ENCODE peak calls at places on chromosomes 16 and 17, in ten cellular contexts. One of them, this sample, is unnamed.

GRCh38 chr16:67651039-67651438 is 6.1 kb downstream of the CARMIL2 start:
- DNase-seq in lower leg skin: no peak
- DNase-seq in lower lobe of right lung: peak
- DNase-seq in gastrocnemius medialis: no peak
- DNase-seq in cardiac muscle cell: no peak
- DNase-seq in fibroblast of mammary gland: no peak
- DNase-seq in AG10803: no peak
- DNase-seq in GM23338: no peak
- DNase-seq in transverse colon: no peak
- DNase-seq in esophagus squamous epithelium: no peak
- DNase-seq in this sample: no peak

GRCh38 chr16:66961065-66961744 is at the start of gene CES3:
- DNase-seq in transverse colon: peak
- DNase-seq in fibroblast of mammary gland: peak
- DNase-seq in cardiac muscle cell: peak
- DNase-seq in lower lobe of right lung: peak
- DNase-seq in AG10803: peak
- DNase-seq in gastrocnemius medialis: no peak
- DNase-seq in GM23338: peak
- DNase-seq in esophagus squamous epithelium: no peak
- DNase-seq in lower leg skin: no peak
- DNase-seq in this sample: peak

GRCh38 chr17:77332981-77333685 is 192.4 kb downstream of the SEC14L1 start:
- DNase-seq in GM23338: no peak
- DNase-seq in fibroblast of mammary gland: peak
- DNase-seq in gastrocnemius medialis: no peak
- DNase-seq in lower leg skin: peak
- DNase-seq in lower lobe of right lung: no peak
- DNase-seq in cardiac muscle cell: peak
- DNase-seq in esophagus squamous epithelium: no peak
- DNase-seq in AG10803: peak
- DNase-seq in transverse colon: no peak
- DNase-seq in this sample: no peak

GRCh38 chr17:81329279-81329926 is 34.3 kb upstream of the SLC38A10 start:
- DNase-seq in gastrocnemius medialis: peak
- DNase-seq in transverse colon: peak
- DNase-seq in AG10803: peak
- DNase-seq in esophagus squamous epithelium: peak
- DNase-seq in lower leg skin: peak
- DNase-seq in lower lobe of right lung: peak
- DNase-seq in cardiac muscle cell: peak
- DNase-seq in fibroblast of mammary gland: peak
- DNase-seq in GM23338: peak
- DNase-seq in this sample: no peak

GRCh38 chr16:78288915-78289314 is 189.5 kb downstream of the WWOX start:
- DNase-seq in transverse colon: no peak
- DNase-seq in GM23338: no peak
- DNase-seq in fibroblast of mammary gland: no peak
- DNase-seq in AG10803: no peak
- DNase-seq in lower lobe of right lung: no peak
- DNase-seq in esophagus squamous epithelium: no peak
- DNase-seq in gastrocnemius medialis: no peak
- DNase-seq in cardiac muscle cell: no peak
- DNase-seq in lower leg skin: no peak
- DNase-seq in this sample: no peak

GRCh38 chr16:24036614-24037013 is 200.8 kb downstream of the PRKCB start:
- DNase-seq in fibroblast of mammary gland: peak
- DNase-seq in lower leg skin: no peak
- DNase-seq in AG10803: peak
- DNase-seq in esophagus squamous epithelium: no peak
- DNase-seq in cardiac muscle cell: peak
- DNase-seq in transverse colon: peak
- DNase-seq in gastrocnemius medialis: no peak
- DNase-seq in GM23338: peak
- DNase-seq in lower lobe of right lung: no peak
- DNase-seq in this sample: no peak

GRCh38 chr16:83826146-83826913 is 18.6 kb downstream of the HSBP1 start:
- DNase-seq in fibroblast of mammary gland: peak
- DNase-seq in esophagus squamous epithelium: no peak
- DNase-seq in transverse colon: peak
- DNase-seq in gastrocnemius medialis: peak
- DNase-seq in AG10803: peak
- DNase-seq in cardiac muscle cell: peak
- DNase-seq in lower lobe of right lung: peak
- DNase-seq in GM23338: peak
- DNase-seq in lower leg skin: peak
- DNase-seq in this sample: peak

GRCh38 chr17:41131979-41132378 is 8.0 kb upstream of the KRTAP4-12 start:
- DNase-seq in transverse colon: no peak
- DNase-seq in fibroblast of mammary gland: peak
- DNase-seq in GM23338: no peak
- DNase-seq in cardiac muscle cell: no peak
- DNase-seq in AG10803: no peak
- DNase-seq in lower lobe of right lung: no peak
- DNase-seq in lower leg skin: no peak
- DNase-seq in esophagus squamous epithelium: no peak
- DNase-seq in gastrocnemius medialis: no peak
- DNase-seq in this sample: no peak

GRCh38 chr16:85286066-85286712 is 173.9 kb upstream of the CIBAR2 start:
- DNase-seq in lower leg skin: peak
- DNase-seq in cardiac muscle cell: peak
- DNase-seq in fibroblast of mammary gland: peak
- DNase-seq in lower lobe of right lung: no peak
- DNase-seq in esophagus squamous epithelium: no peak
- DNase-seq in AG10803: peak
- DNase-seq in GM23338: no peak
- DNase-seq in gastrocnemius medialis: peak
- DNase-seq in transverse colon: no peak
- DNase-seq in this sample: no peak

GRCh38 chr17:13918247-13918646 is 151.1 kb upstream of the COX10 start:
- DNase-seq in AG10803: no peak
- DNase-seq in GM23338: no peak
- DNase-seq in cardiac muscle cell: no peak
- DNase-seq in fibroblast of mammary gland: no peak
- DNase-seq in lower lobe of right lung: no peak
- DNase-seq in esophagus squamous epithelium: no peak
- DNase-seq in gastrocnemius medialis: no peak
- DNase-seq in transverse colon: no peak
- DNase-seq in lower leg skin: no peak
- DNase-seq in this sample: no peak
- H3K4me3 ChIP-seq in AG10803: no peak
- H3K4me3 ChIP-seq in GM23338: no peak
- H3K4me3 ChIP-seq in cardiac muscle cell: no peak
- H3K4me3 ChIP-seq in fibroblast of mammary gland: no peak
- H3K4me3 ChIP-seq in lower lobe of right lung: no peak
- H3K4me3 ChIP-seq in esophagus squamous epithelium: no peak
- H3K4me3 ChIP-seq in gastrocnemius medialis: no peak
- H3K4me3 ChIP-seq in transverse colon: no peak
- H3K4me3 ChIP-seq in lower leg skin: no peak
- H3K4me3 ChIP-seq in this sample: no peak

DNA sequence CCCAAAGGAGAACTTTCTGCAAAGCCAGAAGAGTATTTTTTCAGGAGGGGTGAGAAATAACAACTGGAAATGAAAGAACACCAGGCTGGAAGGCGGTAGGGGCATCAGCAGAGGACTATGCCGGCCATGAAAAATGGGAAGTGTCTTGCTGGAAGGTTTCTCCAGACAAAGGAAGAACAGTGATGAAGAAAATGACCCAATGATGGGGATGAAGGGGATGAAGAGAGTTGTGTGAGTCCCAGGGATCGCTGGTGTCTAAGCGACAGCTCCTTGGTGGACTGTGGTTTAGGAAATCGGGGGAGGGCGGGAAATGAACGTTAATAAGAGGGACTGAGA is 623 bp downstream of the TTLL6 start:
- DNase-seq in lower lobe of right lung: no peak
- DNase-seq in transverse colon: no peak
- DNase-seq in AG10803: no peak
- DNase-seq in cardiac muscle cell: no peak
- DNase-seq in gastrocnemius medialis: no peak
- DNase-seq in esophagus squamous epithelium: no peak
- DNase-seq in lower leg skin: no peak
- DNase-seq in fibroblast of mammary gland: no peak
- DNase-seq in GM23338: no peak
- DNase-seq in this sample: no peak
- H3K4me3 ChIP-seq in lower lobe of right lung: peak
- H3K4me3 ChIP-seq in transverse colon: peak
- H3K4me3 ChIP-seq in AG10803: no peak
- H3K4me3 ChIP-seq in cardiac muscle cell: peak
- H3K4me3 ChIP-seq in gastrocnemius medialis: peak
- H3K4me3 ChIP-seq in esophagus squamous epithelium: peak
- H3K4me3 ChIP-seq in lower leg skin: no peak
- H3K4me3 ChIP-seq in fibroblast of mammary gland: peak
- H3K4me3 ChIP-seq in GM23338: peak
- H3K4me3 ChIP-seq in this sample: peak

DNA sequence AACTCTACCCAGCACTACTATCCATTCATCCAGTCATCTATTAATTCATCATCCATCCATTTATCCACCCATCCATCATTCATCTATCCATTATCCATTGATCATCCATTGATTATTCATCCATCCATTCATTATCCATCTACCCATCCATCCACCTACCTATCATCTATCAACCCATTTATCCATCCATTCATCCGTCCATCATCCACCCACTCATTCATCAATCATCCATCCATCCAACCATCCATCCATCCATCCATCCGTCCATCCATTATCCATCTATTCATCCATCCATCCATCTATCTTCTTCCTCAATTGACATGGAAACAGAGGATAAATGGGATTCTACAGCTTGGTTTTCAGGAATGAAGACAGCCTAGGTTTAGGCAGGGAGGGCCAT is 12.0 kb downstream of the SLC4A1 start:
- DNase-seq in cardiac muscle cell: no peak
- DNase-seq in lower leg skin: no peak
- DNase-seq in GM23338: no peak
- DNase-seq in transverse colon: no peak
- DNase-seq in fibroblast of mammary gland: no peak
- DNase-seq in esophagus squamous epithelium: no peak
- DNase-seq in AG10803: no peak
- DNase-seq in lower lobe of right lung: no peak
- DNase-seq in gastrocnemius medialis: no peak
- DNase-seq in this sample: no peak
- H3K4me3 ChIP-seq in cardiac muscle cell: no peak
- H3K4me3 ChIP-seq in lower leg skin: no peak
- H3K4me3 ChIP-seq in GM23338: no peak
- H3K4me3 ChIP-seq in transverse colon: no peak
- H3K4me3 ChIP-seq in fibroblast of mammary gland: no peak
- H3K4me3 ChIP-seq in esophagus squamous epithelium: no peak
- H3K4me3 ChIP-seq in AG10803: no peak
- H3K4me3 ChIP-seq in lower lobe of right lung: no peak
- H3K4me3 ChIP-seq in gastrocnemius medialis: no peak
- H3K4me3 ChIP-seq in this sample: no peak

DNA sequence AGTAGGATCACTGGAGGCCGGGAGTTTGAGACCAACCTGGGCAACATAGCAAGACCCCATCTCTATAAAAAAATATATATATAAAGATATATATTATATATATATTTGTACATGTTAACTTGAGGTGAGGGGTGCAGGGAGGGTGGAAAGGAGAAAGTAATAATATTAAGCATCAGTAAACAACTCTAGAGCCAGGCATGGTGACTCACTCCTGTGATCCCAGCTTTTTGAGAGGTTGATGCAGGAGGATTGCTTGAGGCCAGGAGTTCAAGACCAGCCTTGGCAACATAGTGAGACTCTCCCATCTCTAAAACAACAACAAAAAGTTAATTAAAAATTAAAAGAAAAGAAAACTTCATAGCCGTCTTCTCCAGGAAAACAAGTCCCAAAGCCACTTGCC is 61.7 kb upstream of the SMURF2 start:
- DNase-seq in transverse colon: no peak
- DNase-seq in lower lobe of right lung: no peak
- DNase-seq in esophagus squamous epithelium: no peak
- DNase-seq in lower leg skin: no peak
- DNase-seq in fibroblast of mammary gland: no peak
- DNase-seq in AG10803: no peak
- DNase-seq in gastrocnemius medialis: no peak
- DNase-seq in GM23338: no peak
- DNase-seq in cardiac muscle cell: no peak
- DNase-seq in this sample: no peak
- H3K4me3 ChIP-seq in transverse colon: no peak
- H3K4me3 ChIP-seq in lower lobe of right lung: no peak
- H3K4me3 ChIP-seq in esophagus squamous epithelium: no peak
- H3K4me3 ChIP-seq in lower leg skin: no peak
- H3K4me3 ChIP-seq in fibroblast of mammary gland: no peak
- H3K4me3 ChIP-seq in AG10803: no peak
- H3K4me3 ChIP-seq in gastrocnemius medialis: no peak
- H3K4me3 ChIP-seq in GM23338: no peak
- H3K4me3 ChIP-seq in cardiac muscle cell: no peak
- H3K4me3 ChIP-seq in this sample: no peak

GRCh38 chr17:79531696-79532095 is 79.2 kb downstream of the RBFOX3 start:
- DNase-seq in cardiac muscle cell: no peak
- DNase-seq in AG10803: no peak
- DNase-seq in GM23338: no peak
- DNase-seq in esophagus squamous epithelium: no peak
- DNase-seq in transverse colon: no peak
- DNase-seq in fibroblast of mammary gland: peak
- DNase-seq in lower leg skin: no peak
- DNase-seq in lower lobe of right lung: peak
- DNase-seq in gastrocnemius medialis: no peak
- DNase-seq in this sample: no peak
- H3K4me3 ChIP-seq in cardiac muscle cell: no peak
- H3K4me3 ChIP-seq in AG10803: no peak
- H3K4me3 ChIP-seq in GM23338: no peak
- H3K4me3 ChIP-seq in esophagus squamous epithelium: no peak
- H3K4me3 ChIP-seq in transverse colon: no peak
- H3K4me3 ChIP-seq in fibroblast of mammary gland: no peak
- H3K4me3 ChIP-seq in lower leg skin: no peak
- H3K4me3 ChIP-seq in lower lobe of right lung: no peak
- H3K4me3 ChIP-seq in gastrocnemius medialis: no peak
- H3K4me3 ChIP-seq in this sample: no peak